ENCODE peak calls at places on chromosomes 4 and X, in four cellular contexts. Y is pancreas, M is Karpas-422, T is astrocyte. K is an unnamed sample. For H3K4me1, the result is how much of the 10 kb centered on the place peaks cover.

GRCh38 chr4:181860668-181861067 is 382.5 kb upstream of the TENM3 start:
- DNase-seq in T (peak), M (no peak), Y (no peak), K (no peak)

GRCh38 chr4:65367306-65367705 is 303.0 kb downstream of the EPHA5 start:
- DNase-seq in M (no peak), Y (no peak), T (peak), K (no peak)

GRCh38 chrX:136920001-136920400 is 39.5 kb upstream of the RBMX start:
- DNase-seq in M (no peak), Y (no peak), T (no peak), K (no peak)

GRCh38 chr4:152643153-152644035 is 36.4 kb downstream of the TMEM154 start:
- DNase-seq in T (no peak), M (peak), Y (no peak), K (no peak)

GRCh38 chr4:169222768-169223167 is 48.0 kb downstream of the SH3RF1 start:
- DNase-seq in Y (no peak), M (no peak), T (no peak), K (no peak)

GRCh38 chr4:68426516-68426915 is 20.7 kb upstream of the TMPRSS11E start:
- DNase-seq in Y (no peak), T (no peak), M (no peak), K (no peak)

GRCh38 chr4:116599859-116600258 is 485.5 kb downstream of the TRAM1L1 start:
- DNase-seq in M (peak), Y (peak), T (no peak), K (peak)

GRCh38 chrX:47992093-47992375 is 11.8 kb downstream of the ZNF182 start:
- DNase-seq in M (no peak), T (no peak), Y (no peak), K (no peak)

GRCh38 chr4:60313616-60314015 is 886.5 kb upstream of the ADGRL3 start:
- DNase-seq in Y (no peak), M (no peak), T (peak), K (no peak)

GRCh38 chr4:67545996-67546356 is 673 bp upstream of the CENPC start:
- DNase-seq in Y (no peak), T (no peak), M (peak), K (no peak)

GRCh38 chrX:25344191-25344936 is 328.6 kb upstream of the ARX start:
- DNase-seq in Y (no peak), T (no peak), M (no peak), K (no peak)

GRCh38 chr4:102501635-102502382 is 650 bp downstream of the NFKB1 start:
- DNase-seq in Y (peak), M (peak), T (peak), K (no peak)

GRCh38 chr4:8525383-8526120 is 54.6 kb upstream of the GPR78 start:
- DNase-seq in T (peak), Y (no peak), M (no peak), K (no peak)

GRCh38 chrX:21612154-21612553 is 46.0 kb downstream of the KLHL34 start:
- DNase-seq in T (no peak), Y (no peak), M (no peak), K (no peak)

GRCh38 chrX:44435047-44435446 is 91.6 kb upstream of the EFHC2 start:
- DNase-seq in T (no peak), Y (no peak), M (no peak), K (no peak)

GRCh38 chrX:40877869-40878268 is 142.5 kb upstream of the MED14 start:
- DNase-seq in T (no peak), Y (no peak), M (peak), K (no peak)

GRCh38 chr4:40811886-40812857 is 62.4 kb downstream of the NSUN7 start:
- DNase-seq in T (peak), M (no peak), Y (no peak), K (no peak)

GRCh38 chrX:95332530-95332929 is 1352.1 kb upstream of the DIAPH2 start:
- DNase-seq in T (no peak), M (no peak), Y (no peak), K (no peak)

GRCh38 chrX:47193475-47194241 is at the start of gene UBA1:
- DNase-seq in T (peak), M (peak), Y (peak), K (peak)

GRCh38 chr4:38529189-38530115 is 134.5 kb upstream of the KLF3 start:
- DNase-seq in M (no peak), Y (peak), T (no peak), K (no peak)

GRCh38 chrX:134721766-134722532 is 63.7 kb upstream of the PLAC1 start:
- DNase-seq in T (no peak), M (no peak), Y (no peak), K (no peak)

GRCh38 chr4:97664741-97665140 is 478.5 kb downstream of the STPG2 start:
- DNase-seq in M (no peak), T (no peak), Y (no peak), K (no peak)

GRCh38 chr4:53541577-53542206 is 49.6 kb downstream of the LNX1 start:
- DNase-seq in Y (no peak), M (peak), T (peak), K (no peak)

GRCh38 chr4:189843392-189844009 is 97.2 kb upstream of the FRG1 start:
- DNase-seq in M (no peak), T (no peak), Y (no peak), K (no peak)

GRCh38 chrX:107716045-107716684 is 59.4 kb downstream of the TSC22D3 start:
- DNase-seq in T (peak), Y (peak), M (no peak), K (no peak)

GRCh38 chr4:177008836-177009501 is 216.2 kb upstream of the VEGFC start:
- DNase-seq in T (peak), M (no peak), Y (no peak), K (no peak)

GRCh38 chrX:78886550-78886949 is 58.6 kb upstream of the P2RY10 start:
- DNase-seq in Y (no peak), M (peak), T (no peak), K (no peak)

DNA sequence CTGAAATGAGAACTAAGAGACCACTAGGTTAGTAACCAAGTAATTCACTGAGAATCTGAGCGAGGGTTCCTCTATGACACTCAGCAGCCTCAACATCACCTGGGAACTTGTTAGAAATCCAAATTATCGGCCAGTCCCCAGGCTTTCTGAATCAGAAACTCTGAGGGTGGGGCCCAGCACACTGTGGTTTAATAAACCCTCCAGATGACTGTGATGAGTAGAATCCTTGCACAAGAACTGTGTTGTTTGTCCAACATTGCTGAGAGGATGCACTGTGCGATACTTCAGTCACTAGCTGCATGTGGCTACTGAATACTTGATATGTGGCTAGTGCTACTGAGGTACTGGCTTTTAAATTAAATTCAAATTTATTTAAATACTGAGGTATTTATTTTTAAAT is 243.9 kb downstream of the MAML3 start:
- DNase-seq in Y (no peak), T (no peak), M (no peak), K (no peak)
- H3K4me1 ChIP-seq in Y (under half), T (under half), M (under half), K (under half)

DNA sequence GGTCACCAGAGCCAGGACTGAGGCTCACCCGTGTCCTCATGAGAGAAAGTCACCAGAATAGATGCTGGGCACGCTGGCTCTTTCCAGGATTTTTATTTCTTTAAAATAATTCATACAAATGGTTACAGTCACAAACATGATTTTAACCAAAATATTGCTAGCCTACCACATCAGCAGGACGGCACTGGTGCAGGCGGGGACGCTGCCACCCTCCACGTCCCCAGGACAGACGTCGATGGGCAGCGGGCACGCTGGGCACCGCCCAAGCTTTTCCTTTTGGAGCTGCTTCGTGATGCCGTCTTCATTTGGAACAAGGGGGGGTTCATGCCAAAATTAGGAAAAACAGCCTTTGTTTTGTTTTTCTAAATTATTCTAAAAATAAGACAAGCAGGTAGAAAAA is 37.6 kb downstream of the CTBP1 start:
- DNase-seq in M (no peak), Y (peak), T (no peak), K (no peak)
- H3K4me1 ChIP-seq in M (under half), Y (under half), T (under half), K (under half)

DNA sequence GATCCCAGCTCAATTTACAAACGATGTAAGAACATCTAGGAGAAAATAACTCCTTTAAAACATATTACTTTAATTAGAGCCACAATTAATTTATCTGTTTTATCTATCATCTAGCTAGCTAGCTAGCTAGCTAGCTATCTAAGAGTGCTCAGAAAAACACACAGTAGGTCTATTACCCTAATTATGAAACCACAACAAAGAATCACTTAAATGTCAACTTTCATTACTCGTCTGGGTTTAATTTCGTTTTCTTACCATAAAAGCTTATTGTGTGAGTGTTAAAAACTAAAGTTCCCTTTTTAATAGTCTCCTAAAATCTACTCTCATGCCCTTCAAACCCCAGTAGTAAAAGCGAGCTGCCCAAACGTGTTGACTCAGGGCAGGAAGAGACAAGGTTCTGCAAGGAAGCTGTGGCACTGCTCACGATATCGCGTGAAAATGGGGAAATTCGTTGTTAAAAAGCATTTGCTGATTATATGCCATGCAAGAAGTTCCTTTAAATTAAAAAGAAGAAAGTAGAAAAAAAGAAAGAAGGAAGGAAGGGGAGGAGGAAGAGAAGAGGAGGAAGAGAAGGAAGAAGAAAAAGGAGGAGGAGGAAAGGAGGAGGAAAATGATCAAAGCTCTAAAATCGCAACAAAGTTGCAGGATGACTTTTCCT is 617 bp downstream of the MBNL3 start:
- DNase-seq in T (peak), M (peak), Y (no peak), K (no peak)
- H3K4me1 ChIP-seq in T (under half), M (under half), Y (under half), K (under half)

GRCh38 chr4:112144546-112145325 is 518 bp upstream of the FAM241A start:
- DNase-seq in T (no peak), M (no peak), Y (peak), K (no peak)

GRCh38 chr4:112145820-112146813 is 863 bp downstream of the FAM241A start:
- DNase-seq in M (peak), T (peak), Y (peak), K (no peak)

GRCh38 chr4:112150920-112151319 is 5.7 kb downstream of the FAM241A start:
- DNase-seq in Y (no peak), M (no peak), T (no peak), K (no peak)

GRCh38 chr4:112145326-112145819 is at the start of gene FAM241A:
- DNase-seq in T (peak), M (peak), Y (peak), K (no peak)

DNA sequence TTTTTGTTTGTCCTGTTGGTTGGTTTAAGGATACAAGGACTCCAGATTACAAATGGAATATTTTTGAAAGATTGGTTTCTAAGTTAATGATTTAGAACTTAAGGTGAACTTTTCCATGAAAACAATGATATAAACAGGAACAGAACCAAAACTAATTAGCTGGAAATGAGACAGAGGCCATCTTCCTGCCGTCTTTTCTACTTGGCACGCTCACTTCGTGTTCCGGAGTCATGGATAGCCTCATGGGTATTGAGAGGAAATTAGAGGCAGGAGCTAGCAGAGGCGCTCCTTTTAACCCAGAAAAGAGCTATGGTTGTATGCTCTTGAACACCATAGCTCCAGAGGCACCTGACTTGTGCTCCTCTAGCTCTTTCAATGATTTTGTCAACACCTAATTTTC is 2.4 kb downstream of the FAM241A start:
- DNase-seq in Y (no peak), M (no peak), T (no peak), K (no peak)
- H3K4me1 ChIP-seq in Y (under half), M (under half), T (under half), K (under half)

K was measured in iPS DF 6.9.